ENCODE peak calls at places on chromosomes 7 and 10, in nine cellular contexts. One of them, this sample, is unnamed.

GRCh38 chr7:77425151-77426051 is 9.3 kb upstream of the GSAP start:
- DNase-seq in Peyer's patch: no peak
- DNase-seq in astrocyte of the spinal cord: peak; percentile 79
- DNase-seq in CD4-positive, alpha-beta T cell: no peak
- DNase-seq in glutamatergic neuron: no peak
- DNase-seq in uterus: no peak
- DNase-seq in GM10248: no peak
- DNase-seq in sigmoid colon: no peak
- DNase-seq in Caco-2: no peak
- DNase-seq in this sample: no peak

GRCh38 chr10:44173558-44173894 is 211.4 kb downstream of the CXCL12 start:
- DNase-seq in Peyer's patch: no peak
- DNase-seq in astrocyte of the spinal cord: no peak
- DNase-seq in CD4-positive, alpha-beta T cell: no peak
- DNase-seq in glutamatergic neuron: no peak
- DNase-seq in uterus: no peak
- DNase-seq in GM10248: no peak
- DNase-seq in sigmoid colon: no peak
- DNase-seq in Caco-2: no peak
- DNase-seq in this sample: no peak

GRCh38 chr10:47127188-47127587 is 172.8 kb upstream of the GDF10 start:
- DNase-seq in Peyer's patch: no peak
- DNase-seq in astrocyte of the spinal cord: no peak
- DNase-seq in CD4-positive, alpha-beta T cell: no peak
- DNase-seq in glutamatergic neuron: no peak
- DNase-seq in uterus: no peak
- DNase-seq in GM10248: no peak
- DNase-seq in sigmoid colon: no peak
- DNase-seq in Caco-2: no peak
- DNase-seq in this sample: no peak

GRCh38 chr10:49612513-49613159 is 1.2 kb upstream of the CHAT start:
- DNase-seq in Peyer's patch: no peak
- DNase-seq in astrocyte of the spinal cord: no peak
- DNase-seq in CD4-positive, alpha-beta T cell: no peak
- DNase-seq in glutamatergic neuron: peak; percentile 79
- DNase-seq in uterus: no peak
- DNase-seq in GM10248: no peak
- DNase-seq in sigmoid colon: peak; percentile 50
- DNase-seq in Caco-2: peak; percentile 40
- DNase-seq in this sample: peak; percentile 50

GRCh38 chr10:62056660-62057059 is 155.2 kb downstream of the ARID5B start:
- DNase-seq in Peyer's patch: no peak
- DNase-seq in astrocyte of the spinal cord: no peak
- DNase-seq in CD4-positive, alpha-beta T cell: no peak
- DNase-seq in glutamatergic neuron: no peak
- DNase-seq in uterus: no peak
- DNase-seq in GM10248: no peak
- DNase-seq in sigmoid colon: no peak
- DNase-seq in Caco-2: no peak
- DNase-seq in this sample: no peak

GRCh38 chr7:36749282-36749960 is 25.1 kb upstream of the AOAH start:
- DNase-seq in Peyer's patch: no peak
- DNase-seq in astrocyte of the spinal cord: peak; percentile 84
- DNase-seq in CD4-positive, alpha-beta T cell: no peak
- DNase-seq in glutamatergic neuron: no peak
- DNase-seq in uterus: no peak
- DNase-seq in GM10248: no peak
- DNase-seq in sigmoid colon: no peak
- DNase-seq in Caco-2: no peak
- DNase-seq in this sample: no peak

GRCh38 chr10:14904316-14904732 is 25.7 kb downstream of the SUV39H2 start:
- DNase-seq in Peyer's patch: no peak
- DNase-seq in astrocyte of the spinal cord: peak; percentile 35
- DNase-seq in CD4-positive, alpha-beta T cell: no peak
- DNase-seq in glutamatergic neuron: no peak
- DNase-seq in uterus: no peak
- DNase-seq in GM10248: peak; percentile 33
- DNase-seq in sigmoid colon: no peak
- DNase-seq in Caco-2: no peak
- DNase-seq in this sample: no peak

GRCh38 chr7:27139335-27140107 is 4.0 kb downstream of the HOXA5 start:
- DNase-seq in Peyer's patch: peak; percentile 14
- DNase-seq in astrocyte of the spinal cord: peak; percentile 40
- DNase-seq in CD4-positive, alpha-beta T cell: no peak
- DNase-seq in glutamatergic neuron: no peak
- DNase-seq in uterus: no peak
- DNase-seq in GM10248: no peak
- DNase-seq in sigmoid colon: no peak
- DNase-seq in Caco-2: peak; percentile 63
- DNase-seq in this sample: no peak

GRCh38 chr10:132179551-132180392 is 7.0 kb upstream of the DPYSL4 start:
- DNase-seq in Peyer's patch: no peak
- DNase-seq in astrocyte of the spinal cord: no peak
- DNase-seq in CD4-positive, alpha-beta T cell: no peak
- DNase-seq in glutamatergic neuron: peak; percentile 8
- DNase-seq in uterus: no peak
- DNase-seq in GM10248: no peak
- DNase-seq in sigmoid colon: no peak
- DNase-seq in Caco-2: no peak
- DNase-seq in this sample: no peak

GRCh38 chr10:70055550-70055949 is 2.9 kb downstream of the MACROH2A2 start:
- DNase-seq in Peyer's patch: no peak
- DNase-seq in astrocyte of the spinal cord: no peak
- DNase-seq in CD4-positive, alpha-beta T cell: no peak
- DNase-seq in glutamatergic neuron: no peak
- DNase-seq in uterus: no peak
- DNase-seq in GM10248: no peak
- DNase-seq in sigmoid colon: no peak
- DNase-seq in Caco-2: no peak
- DNase-seq in this sample: no peak

GRCh38 chr10:70053212-70053895 is 708 bp downstream of the MACROH2A2 start:
- DNase-seq in Peyer's patch: no peak
- DNase-seq in astrocyte of the spinal cord: peak; percentile 23
- DNase-seq in CD4-positive, alpha-beta T cell: no peak
- DNase-seq in glutamatergic neuron: peak; percentile 58
- DNase-seq in uterus: no peak
- DNase-seq in GM10248: no peak
- DNase-seq in sigmoid colon: no peak
- DNase-seq in Caco-2: no peak
- DNase-seq in this sample: peak; percentile 69

GRCh38 chr10:70052462-70053211 is at the start of gene MACROH2A2:
- DNase-seq in Peyer's patch: no peak
- DNase-seq in astrocyte of the spinal cord: peak; percentile 72
- DNase-seq in CD4-positive, alpha-beta T cell: no peak
- DNase-seq in glutamatergic neuron: peak; percentile 81
- DNase-seq in uterus: peak; percentile 52
- DNase-seq in GM10248: no peak
- DNase-seq in sigmoid colon: peak; percentile 79
- DNase-seq in Caco-2: peak; percentile 68
- DNase-seq in this sample: peak; percentile 65

GRCh38 chr10:70054902-70055301 is 2.3 kb downstream of the MACROH2A2 start:
- DNase-seq in Peyer's patch: no peak
- DNase-seq in astrocyte of the spinal cord: no peak
- DNase-seq in CD4-positive, alpha-beta T cell: no peak
- DNase-seq in glutamatergic neuron: no peak
- DNase-seq in uterus: no peak
- DNase-seq in GM10248: no peak
- DNase-seq in sigmoid colon: no peak
- DNase-seq in Caco-2: no peak
- DNase-seq in this sample: no peak

DNA sequence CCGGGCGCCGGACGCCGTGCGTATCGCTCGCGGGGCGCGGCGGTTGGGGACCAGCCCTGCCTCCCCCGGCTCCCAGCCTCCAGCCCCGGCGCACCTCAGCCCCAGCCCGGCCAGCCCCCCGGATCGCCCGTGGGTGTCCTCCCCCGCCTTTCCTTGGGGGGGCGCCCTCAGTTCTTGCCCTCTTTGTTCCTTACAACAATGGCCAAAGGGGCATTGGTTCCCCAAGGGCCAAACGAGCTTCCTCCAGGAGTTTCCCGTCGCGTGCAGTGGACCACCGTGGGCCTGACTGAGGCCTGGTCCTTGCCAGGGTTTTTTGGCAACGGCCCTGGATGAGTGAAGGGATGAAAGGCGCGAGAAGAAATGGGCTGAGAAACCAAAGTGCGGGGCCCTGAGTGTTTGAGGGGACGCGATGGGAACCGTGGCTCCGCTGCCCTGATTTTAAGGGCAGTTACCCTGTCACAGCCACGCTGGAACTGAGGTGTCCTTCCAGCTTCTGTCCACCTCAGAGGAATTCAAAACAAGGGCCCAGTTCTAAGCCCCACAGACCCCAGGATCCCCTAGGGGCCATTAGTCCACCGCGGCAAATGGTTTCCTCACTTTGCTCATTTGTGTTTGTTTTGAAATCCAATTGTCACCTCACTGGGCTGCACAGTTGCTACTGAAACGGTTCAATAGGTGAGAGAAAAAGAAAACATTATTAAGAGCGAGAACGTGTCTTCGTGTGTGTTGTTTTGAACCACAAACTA is 1.4 kb downstream of the MACROH2A2 start:
- DNase-seq in Peyer's patch: no peak
- DNase-seq in astrocyte of the spinal cord: no peak
- DNase-seq in CD4-positive, alpha-beta T cell: no peak
- DNase-seq in glutamatergic neuron: peak; percentile 64
- DNase-seq in uterus: no peak
- DNase-seq in GM10248: no peak
- DNase-seq in sigmoid colon: peak; percentile 61
- DNase-seq in Caco-2: no peak
- DNase-seq in this sample: peak; percentile 28
- TF ChIP-seq CTCF in Peyer's patch: no peak
- TF ChIP-seq CTCF in astrocyte of the spinal cord: peak; percentile 27
- TF ChIP-seq CTCF in CD4-positive, alpha-beta T cell: no peak
- TF ChIP-seq CTCF in glutamatergic neuron: peak; percentile 58
- TF ChIP-seq CTCF in uterus: no peak
- TF ChIP-seq CTCF in GM10248: no peak
- TF ChIP-seq CTCF in sigmoid colon: no peak
- TF ChIP-seq CTCF in Caco-2: peak; percentile 8
- TF ChIP-seq CTCF in this sample: no peak

GRCh38 chr7:67663644-67664043 is 667.0 kb downstream of the TYW1 start:
- DNase-seq in Peyer's patch: no peak
- DNase-seq in astrocyte of the spinal cord: no peak
- DNase-seq in CD4-positive, alpha-beta T cell: no peak
- DNase-seq in glutamatergic neuron: no peak
- DNase-seq in uterus: no peak
- DNase-seq in GM10248: no peak
- DNase-seq in sigmoid colon: no peak
- DNase-seq in Caco-2: no peak
- DNase-seq in this sample: no peak
- TF ChIP-seq CTCF in Peyer's patch: no peak
- TF ChIP-seq CTCF in astrocyte of the spinal cord: no peak
- TF ChIP-seq CTCF in CD4-positive, alpha-beta T cell: no peak
- TF ChIP-seq CTCF in glutamatergic neuron: no peak
- TF ChIP-seq CTCF in uterus: no peak
- TF ChIP-seq CTCF in GM10248: no peak
- TF ChIP-seq CTCF in sigmoid colon: no peak
- TF ChIP-seq CTCF in Caco-2: no peak
- TF ChIP-seq CTCF in this sample: no peak

GRCh38 chr7:46391215-46391614 is 470.1 kb upstream of the IGFBP3 start:
- DNase-seq in Peyer's patch: no peak
- DNase-seq in astrocyte of the spinal cord: peak; percentile 13
- DNase-seq in CD4-positive, alpha-beta T cell: no peak
- DNase-seq in glutamatergic neuron: no peak
- DNase-seq in uterus: peak; percentile 52
- DNase-seq in GM10248: no peak
- DNase-seq in sigmoid colon: no peak
- DNase-seq in Caco-2: no peak
- DNase-seq in this sample: no peak
- TF ChIP-seq CTCF in Peyer's patch: no peak
- TF ChIP-seq CTCF in astrocyte of the spinal cord: no peak
- TF ChIP-seq CTCF in CD4-positive, alpha-beta T cell: no peak
- TF ChIP-seq CTCF in glutamatergic neuron: no peak
- TF ChIP-seq CTCF in uterus: no peak
- TF ChIP-seq CTCF in GM10248: no peak
- TF ChIP-seq CTCF in sigmoid colon: peak; percentile 36
- TF ChIP-seq CTCF in Caco-2: no peak
- TF ChIP-seq CTCF in this sample: no peak

GRCh38 chr7:152959610-152960009 is 200.1 kb downstream of the ACTR3B start:
- DNase-seq in Peyer's patch: no peak
- DNase-seq in astrocyte of the spinal cord: no peak
- DNase-seq in CD4-positive, alpha-beta T cell: no peak
- DNase-seq in glutamatergic neuron: no peak
- DNase-seq in uterus: no peak
- DNase-seq in GM10248: no peak
- DNase-seq in sigmoid colon: no peak
- DNase-seq in Caco-2: no peak
- DNase-seq in this sample: no peak

GRCh38 chr7:152956006-152956405 is 196.5 kb downstream of the ACTR3B start:
- DNase-seq in Peyer's patch: no peak
- DNase-seq in astrocyte of the spinal cord: no peak
- DNase-seq in CD4-positive, alpha-beta T cell: no peak
- DNase-seq in glutamatergic neuron: no peak
- DNase-seq in uterus: no peak
- DNase-seq in GM10248: no peak
- DNase-seq in sigmoid colon: no peak
- DNase-seq in Caco-2: no peak
- DNase-seq in this sample: no peak
- TF ChIP-seq CTCF in Peyer's patch: no peak
- TF ChIP-seq CTCF in astrocyte of the spinal cord: no peak
- TF ChIP-seq CTCF in CD4-positive, alpha-beta T cell: no peak
- TF ChIP-seq CTCF in glutamatergic neuron: no peak
- TF ChIP-seq CTCF in uterus: no peak
- TF ChIP-seq CTCF in GM10248: no peak
- TF ChIP-seq CTCF in sigmoid colon: no peak
- TF ChIP-seq CTCF in Caco-2: no peak
- TF ChIP-seq CTCF in this sample: no peak

DNA sequence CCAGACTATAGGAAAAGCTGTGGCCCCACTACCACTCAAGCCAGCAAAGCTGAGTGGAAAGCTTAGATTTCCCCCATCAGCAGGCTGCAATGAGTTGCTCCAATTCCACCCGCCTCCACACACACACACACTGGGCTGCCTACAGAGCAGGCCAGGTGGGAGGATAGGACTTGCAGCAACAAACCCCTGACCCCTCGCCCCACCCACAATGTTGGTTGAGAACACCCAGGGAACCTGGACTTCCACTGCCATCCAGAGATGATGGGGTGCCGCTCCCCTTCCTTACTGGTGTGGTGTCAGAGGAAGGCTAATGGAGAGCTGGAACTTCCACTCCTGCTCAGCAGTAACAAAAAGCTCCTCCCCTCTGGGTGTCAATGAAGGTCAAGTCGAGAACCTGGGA is 16.8 kb upstream of the PLEKHA1 start:
- DNase-seq in Peyer's patch: no peak
- DNase-seq in astrocyte of the spinal cord: no peak
- DNase-seq in CD4-positive, alpha-beta T cell: no peak
- DNase-seq in glutamatergic neuron: no peak
- DNase-seq in uterus: no peak
- DNase-seq in GM10248: no peak
- DNase-seq in sigmoid colon: no peak
- DNase-seq in Caco-2: no peak
- DNase-seq in this sample: no peak
- TF ChIP-seq CTCF in Peyer's patch: no peak
- TF ChIP-seq CTCF in astrocyte of the spinal cord: no peak
- TF ChIP-seq CTCF in CD4-positive, alpha-beta T cell: no peak
- TF ChIP-seq CTCF in glutamatergic neuron: no peak
- TF ChIP-seq CTCF in uterus: no peak
- TF ChIP-seq CTCF in GM10248: no peak
- TF ChIP-seq CTCF in sigmoid colon: no peak
- TF ChIP-seq CTCF in Caco-2: no peak
- TF ChIP-seq CTCF in this sample: no peak

This sample was measured in pancreas.